ENCODE peak calls at places on chromosomes 13 and 19, in seven cellular contexts. V is gastrocnemius medialis; F is central memory CD8-positive, alpha-beta T cell; C is stimulated activated effector memory CD8-positive, alpha-beta T cell treated with anti-CD3 and anti-CD28 coated beads, Interleukin-12 subunit alpha, Interleukin-12 subunit beta, amount 100 ng/mL, for 72 hours; N is activated CD8-positive, alpha-beta T cell treated with anti-CD3 and anti-CD28 coated beads for 36 hours; A is body of pancreas; U is natural killer cell. Q is an unnamed sample.

GRCh38 chr19:33231511-33231910 is 5.9 kb upstream of the SLC7A10 start:
- ATAC-seq in V (no peak), F (no peak), C (no peak), N (no peak), A (no peak), U (no peak), Q (no peak)

GRCh38 chr13:109790951-109791605 is 4.7 kb upstream of the IRS2 start:
- ATAC-seq in V (no peak), F (no peak), C (no peak), N (no peak), A (no peak), U (no peak), Q (no peak)

GRCh38 chr19:50024719-50025021 is 502 bp downstream of the VRK3 start:
- ATAC-seq in V (peak; percentile 8), F (no peak), C (no peak), N (no peak), A (no peak), U (no peak), Q (no peak)

GRCh38 chr13:86729206-86729605 is 930.0 kb upstream of the SLITRK6 start:
- ATAC-seq in V (no peak), F (no peak), C (no peak), N (no peak), A (no peak), U (no peak), Q (no peak)

GRCh38 chr19:4510435-4511255 is 7.6 kb downstream of the PLIN4 start:
- ATAC-seq in V (peak; percentile 47), F (no peak), C (no peak), N (no peak), A (no peak), U (peak; percentile 18), Q (peak; percentile 15)

GRCh38 chr13:98523455-98524102 is 53.3 kb downstream of the STK24 start:
- ATAC-seq in V (no peak), F (no peak), C (peak; percentile 74), N (peak; percentile 43), A (no peak), U (no peak), Q (no peak)

GRCh38 chr13:41603917-41604316 is 146.6 kb downstream of the RGCC start:
- ATAC-seq in V (peak; percentile 100), F (no peak), C (peak; percentile 70), N (peak; percentile 20), A (no peak), U (no peak), Q (peak; percentile 75)

GRCh38 chr19:11463391-11463790 is 17.5 kb downstream of the ELAVL3 start:
- ATAC-seq in V (no peak), F (peak; percentile 60), C (peak; percentile 77), N (peak; percentile 57), A (no peak), U (no peak), Q (peak; percentile 29)

GRCh38 chr19:18291019-18291524 is 9.7 kb upstream of the JUND start:
- ATAC-seq in V (no peak), F (no peak), C (no peak), N (no peak), A (no peak), U (no peak), Q (no peak)

GRCh38 chr13:113327766-113328391 is 30.8 kb downstream of the LAMP1 start:
- ATAC-seq in V (peak; percentile 84), F (no peak), C (peak; percentile 63), N (no peak), A (no peak), U (no peak), Q (peak; percentile 24)

GRCh38 chr13:26459276-26460131 is 98.0 kb upstream of the WASF3 start:
- ATAC-seq in V (peak; percentile 66), F (no peak), C (peak; percentile 18), N (peak; percentile 27), A (peak; percentile 28), U (no peak), Q (no peak)

GRCh38 chr19:32350492-32350891 is 5.1 kb downstream of the ZNF507 start:
- ATAC-seq in V (peak; percentile 48), F (no peak), C (no peak), N (no peak), A (peak; percentile 19), U (no peak), Q (peak; percentile 41)

GRCh38 chr19:49870309-49870901 is 3.0 kb upstream of the PNKP start:
- ATAC-seq in V (no peak), F (no peak), C (no peak), N (no peak), A (no peak), U (no peak), Q (no peak)

GRCh38 chr13:33351324-33351723 is 65.8 kb upstream of the STARD13 start:
- ATAC-seq in V (no peak), F (no peak), C (no peak), N (no peak), A (no peak), U (no peak), Q (no peak)

GRCh38 chr13:40680659-40681323 is 14.3 kb upstream of the FOXO1 start:
- ATAC-seq in V (no peak), F (no peak), C (no peak), N (no peak), A (no peak), U (no peak), Q (no peak)

GRCh38 chr13:40639226-40639681 is 27.2 kb downstream of the FOXO1 start:
- ATAC-seq in V (peak; percentile 49), F (no peak), C (no peak), N (peak; percentile 20), A (peak; percentile 50), U (no peak), Q (peak; percentile 36)

GRCh38 chr19:5828661-5829566 is 10.6 kb downstream of the FUT6 start:
- ATAC-seq in V (no peak), F (no peak), C (no peak), N (no peak), A (no peak), U (no peak), Q (no peak)

Q was measured in esophagus mucosa.